ENCODE peak calls at places on chromosome 10, in nine cellular contexts. Y is testis, M is A549, J is HepG2, G is IMR-90, P is K562, O is transverse colon, Q is adrenal gland, X is HCT116. A is an unnamed sample.

GRCh38 chr10:69800109-69800508 is 1.6 kb upstream of the COL13A1 start:
- DNase-seq in J (peak), M (peak), P (peak), G (peak), O (peak), Q (peak), Y (peak), X (peak), A (no peak)

GRCh38 chr10:51960494-51960895 is 261.1 kb upstream of the CSTF2T start:
- DNase-seq in P (peak), Y (no peak), X (peak), G (peak), J (peak), M (peak), O (no peak), Q (no peak), A (no peak)

GRCh38 chr10:11609052-11609451 is 2.4 kb downstream of the USP6NL start:
- DNase-seq in M (no peak), O (no peak), P (no peak), Q (no peak), G (no peak), X (no peak), Y (no peak), J (no peak), A (no peak)

GRCh38 chr10:1737222-1738061 is at the start of gene ADARB2:
- DNase-seq in Y (peak), Q (peak), G (no peak), P (no peak), O (no peak), X (no peak), J (no peak), M (no peak), A (no peak)

GRCh38 chr10:48231178-48231577 is 43.3 kb downstream of the FRMPD2 start:
- DNase-seq in P (no peak), M (no peak), O (no peak), X (no peak), J (no peak), Q (peak), Y (no peak), G (no peak), A (no peak)

GRCh38 chr10:48389272-48389671 is 82.8 kb downstream of the MAPK8 start:
- DNase-seq in O (no peak), Q (peak), J (no peak), Y (peak), X (no peak), P (peak), M (no peak), G (no peak), A (no peak)

GRCh38 chr10:72483452-72483851 is 128.7 kb upstream of the DNAJB12 start:
- DNase-seq in Q (no peak), M (no peak), X (no peak), Y (no peak), P (no peak), J (no peak), G (no peak), O (no peak), A (no peak)

GRCh38 chr10:84289521-84290200 is 38.7 kb upstream of the CCSER2 start:
- DNase-seq in P (no peak), G (no peak), Q (no peak), M (no peak), O (no peak), J (no peak), Y (no peak), X (no peak), A (no peak)

GRCh38 chr10:42864575-42864974 is 82.0 kb downstream of the BMS1 start:
- DNase-seq in O (peak), Q (no peak), P (no peak), J (peak), Y (peak), M (no peak), X (peak), G (peak), A (no peak)

GRCh38 chr10:61157182-61157581 is 213.2 kb upstream of the RHOBTB1 start:
- DNase-seq in O (no peak), M (no peak), J (no peak), Y (no peak), G (no peak), X (no peak), Q (no peak), P (no peak), A (no peak)

GRCh38 chr10:23675588-23675987 is 236.7 kb downstream of the OTUD1 start:
- DNase-seq in G (no peak), Y (no peak), M (no peak), Q (no peak), O (no peak), P (no peak), J (no peak), X (no peak), A (no peak)

GRCh38 chr10:129964611-129965417 is 740 bp upstream of the EBF3 start:
- DNase-seq in X (no peak), Y (no peak), M (no peak), P (no peak), J (no peak), O (no peak), Q (no peak), G (no peak), A (no peak)

GRCh38 chr10:16679511-16679910 is 137.7 kb downstream of the RSU1 start:
- DNase-seq in Y (no peak), G (no peak), P (no peak), J (no peak), Q (no peak), M (no peak), O (no peak), X (no peak), A (no peak)

GRCh38 chr10:16673443-16673842 is 143.8 kb downstream of the RSU1 start:
- DNase-seq in J (no peak), G (no peak), Q (no peak), P (no peak), X (no peak), O (no peak), M (no peak), Y (no peak), A (no peak)

DNA sequence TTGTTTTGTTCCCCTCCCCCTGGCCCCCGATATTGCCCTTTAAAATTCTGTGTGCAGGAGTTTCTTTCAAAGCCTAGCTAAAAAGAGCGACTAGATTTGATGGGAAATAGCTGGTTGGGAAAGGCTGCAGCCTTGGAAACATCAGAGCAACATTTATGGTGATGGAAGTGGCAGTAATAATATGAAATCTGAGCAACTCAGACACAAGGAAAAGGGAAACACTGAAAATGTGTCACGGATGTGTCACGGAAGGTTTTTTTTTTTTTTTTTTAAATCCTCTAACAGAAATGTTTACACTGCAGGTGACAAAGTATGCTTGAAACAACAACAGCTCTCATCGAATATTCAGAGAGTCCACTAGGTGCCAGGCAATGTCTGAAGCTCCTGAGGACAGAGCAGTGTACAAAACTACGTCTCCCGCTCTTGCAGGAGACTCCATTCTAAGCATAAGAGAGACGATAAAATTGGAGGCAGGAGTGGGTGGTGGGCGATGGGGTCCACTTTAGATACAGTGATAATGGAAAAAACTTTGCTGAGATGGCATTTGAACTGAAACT is 143.0 kb downstream of the RSU1 start:
- DNase-seq in M (no peak), Q (no peak), O (no peak), J (no peak), P (no peak), Y (no peak), G (no peak), X (no peak), A (no peak)
- TF ChIP-seq CTCF in M (no peak), Q (no peak), O (no peak), J (no peak), P (no peak), Y (no peak), G (no peak), X (no peak), A (no peak)

GRCh38 chr10:97736403-97736901 is 476 bp upstream of the ZFYVE27 start:
- DNase-seq in Q (no peak), J (no peak), P (no peak), X (no peak), G (no peak), Y (no peak), M (no peak), O (no peak), A (no peak)
- H3K27ac ChIP-seq in Q (no peak), J (no peak), P (peak), X (no peak), G (peak), Y (no peak), M (peak), O (peak), A (peak)

GRCh38 chr10:13890617-13891541 is 304.1 kb downstream of the PRPF18 start:
- DNase-seq in P (no peak), X (no peak), M (no peak), G (peak), Y (no peak), Q (no peak), J (no peak), O (no peak), A (peak)

GRCh38 chr10:13893926-13894325 is 307.2 kb downstream of the PRPF18 start:
- DNase-seq in M (no peak), P (no peak), O (no peak), Y (no peak), X (no peak), J (no peak), G (peak), Q (no peak), A (no peak)

GRCh38 chr10:13892871-13893270 is 306.1 kb downstream of the PRPF18 start:
- DNase-seq in P (no peak), M (no peak), G (no peak), O (no peak), J (no peak), Y (no peak), X (no peak), Q (no peak), A (no peak)

GRCh38 chr10:13890233-13890616 is 303.5 kb downstream of the PRPF18 start:
- DNase-seq in P (no peak), Y (no peak), X (no peak), J (no peak), O (no peak), M (no peak), Q (no peak), G (peak), A (no peak)

GRCh38 chr10:13891542-13892431 is 305.0 kb downstream of the PRPF18 start:
- DNase-seq in G (no peak), J (no peak), Y (no peak), O (no peak), Q (no peak), P (no peak), X (no peak), M (no peak), A (no peak)
- TF ChIP-seq POLR2A in G (peak), J (no peak), Y (no peak), O (no peak), Q (no peak), P (no peak), X (no peak), M (no peak), A (no peak)

GRCh38 chr10:80599424-80599847 is 61.7 kb downstream of the SH2D4B start:
- DNase-seq in O (peak), J (peak), M (peak), P (peak), G (peak), X (peak), Y (peak), Q (no peak), A (no peak)
- TF ChIP-seq CTCF in O (peak), J (peak), M (peak), P (peak), G (peak), X (peak), Y (peak), Q (peak), A (peak)

GRCh38 chr10:75100764-75101291 is 10.6 kb upstream of the SAMD8 start:
- DNase-seq in G (no peak), Q (no peak), P (no peak), O (no peak), X (no peak), M (no peak), Y (no peak), J (no peak), A (no peak)
- H3K27ac ChIP-seq in G (no peak), Q (no peak), P (no peak), O (no peak), X (no peak), M (no peak), Y (peak), J (no peak), A (peak)

A was measured in uterus.